ENCODE peak calls at places on chromosomes 4 and X, in nine cellular contexts. I is PC-9; S is cardiac muscle cell; C is WERI-Rb-1; L is CD8-positive, alpha-beta T cell; M is brain microvascular endothelial cell; A is astrocyte; R is neural progenitor cell; U is suprapubic skin. B is an unnamed sample. For H3K27me3, the result is how much of the 10 kb centered on the place peaks cover.

GRCh38 chr4:87356832-87357526 is 34.0 kb downstream of the HSD17B11 start:
- DNase-seq in I (no peak), S (no peak), C (no peak), L (no peak), M (no peak), A (no peak), R (no peak), U (no peak), B (no peak)

GRCh38 chr4:182969651-182970279 is 52.6 kb upstream of the DCTD start:
- DNase-seq in I (no peak), S (no peak), C (no peak), L (no peak), M (no peak), A (no peak), R (no peak), U (no peak), B (no peak)

GRCh38 chr4:115920637-115921036 is 807.2 kb upstream of the NDST4 start:
- DNase-seq in I (no peak), S (no peak), C (no peak), L (no peak), M (no peak), A (no peak), R (no peak), U (no peak), B (no peak)

GRCh38 chr4:153087671-153088194 is 116.5 kb upstream of the TRIM2 start:
- DNase-seq in I (no peak), S (no peak), C (no peak), L (no peak), M (no peak), A (no peak), R (no peak), U (no peak), B (no peak)

GRCh38 chr4:121053601-121054143 is 18.7 kb downstream of the NDNF start:
- DNase-seq in I (no peak), S (no peak), C (no peak), L (no peak), M (peak), A (peak), R (no peak), U (no peak), B (no peak)

GRCh38 chr4:52718123-52718522 is 33.1 kb downstream of the ERVMER34-1 start:
- DNase-seq in I (no peak), S (no peak), C (no peak), L (no peak), M (no peak), A (peak), R (no peak), U (no peak), B (no peak)

GRCh38 chr4:15963568-15963967 is 593 bp upstream of the FGFBP2 start:
- DNase-seq in I (no peak), S (no peak), C (no peak), L (peak), M (no peak), A (no peak), R (no peak), U (no peak), B (no peak)

GRCh38 chrX:132858018-132858417 is 100.4 kb downstream of the HS6ST2 start:
- DNase-seq in I (peak), S (no peak), C (no peak), L (no peak), M (peak), A (no peak), R (no peak), U (no peak), B (no peak)

GRCh38 chr4:20044502-20044911 is 207.2 kb upstream of the SLIT2 start:
- DNase-seq in I (no peak), S (no peak), C (no peak), L (no peak), M (no peak), A (peak), R (no peak), U (no peak), B (peak)

GRCh38 chr4:123114084-123114914 is 191.9 kb upstream of the NUDT6 start:
- DNase-seq in I (no peak), S (no peak), C (no peak), L (no peak), M (no peak), A (no peak), R (no peak), U (no peak), B (no peak)

GRCh38 chr4:123744664-123745290 is 348.2 kb downstream of the SPRY1 start:
- DNase-seq in I (peak), S (peak), C (no peak), L (no peak), M (no peak), A (peak), R (no peak), U (peak), B (no peak)

GRCh38 chrX:40140706-40141499 is 43.1 kb upstream of the BCOR start:
- DNase-seq in I (no peak), S (peak), C (no peak), L (no peak), M (no peak), A (peak), R (peak), U (peak), B (no peak)

GRCh38 chr4:168220893-168221292 is 97.7 kb downstream of the DDX60 start:
- DNase-seq in I (no peak), S (no peak), C (no peak), L (no peak), M (no peak), A (peak), R (no peak), U (no peak), B (no peak)

GRCh38 chrX:13816899-13817298 is at the start of gene GPM6B:
- DNase-seq in I (no peak), S (no peak), C (no peak), L (no peak), M (no peak), A (no peak), R (peak), U (no peak), B (no peak)

GRCh38 chrX:12956704-12957541 is 18.0 kb upstream of the TMSB4X start:
- DNase-seq in I (peak), S (no peak), C (no peak), L (peak), M (no peak), A (peak), R (no peak), U (no peak), B (no peak)

GRCh38 chr4:63717384-63717783 is 691.9 kb downstream of the TECRL start:
- DNase-seq in I (peak), S (peak), C (no peak), L (no peak), M (no peak), A (no peak), R (peak), U (no peak), B (no peak)

GRCh38 chr4:93029774-93030173 is 726.0 kb downstream of the GRID2 start:
- DNase-seq in I (no peak), S (no peak), C (no peak), L (no peak), M (no peak), A (no peak), R (no peak), U (no peak), B (no peak)

GRCh38 chrX:3806630-3807029 is 93.2 kb upstream of the PRKX start:
- DNase-seq in I (peak), S (no peak), C (no peak), L (no peak), M (no peak), A (no peak), R (no peak), U (no peak), B (no peak)

GRCh38 chr4:177051473-177052060 is 258.1 kb upstream of the NEIL3 start:
- DNase-seq in I (no peak), S (peak), C (peak), L (no peak), M (no peak), A (no peak), R (peak), U (no peak), B (no peak)

GRCh38 chr4:61561028-61561427 is 360.9 kb downstream of the ADGRL3 start:
- DNase-seq in I (no peak), S (no peak), C (no peak), L (no peak), M (no peak), A (no peak), R (no peak), U (no peak), B (no peak)

GRCh38 chr4:145679991-145680455 is at the start of gene C4orf51:
- DNase-seq in I (peak), S (peak), C (no peak), L (no peak), M (peak), A (peak), R (no peak), U (no peak), B (peak)

GRCh38 chr4:154743683-154744340 is at the start of gene LRAT:
- DNase-seq in I (peak), S (peak), C (peak), L (no peak), M (no peak), A (no peak), R (peak), U (no peak), B (no peak)

GRCh38 chr4:80243274-80244018 is 23.0 kb upstream of the FGF5 start:
- DNase-seq in I (no peak), S (peak), C (no peak), L (no peak), M (no peak), A (no peak), R (no peak), U (no peak), B (no peak)

GRCh38 chrX:7088968-7089615 is 58.4 kb upstream of the STS start:
- DNase-seq in I (no peak), S (peak), C (peak), L (peak), M (no peak), A (no peak), R (peak), U (no peak), B (no peak)

GRCh38 chr4:82852751-82853053 is 38.3 kb downstream of the SEC31A start:
- DNase-seq in I (no peak), S (no peak), C (peak), L (no peak), M (no peak), A (no peak), R (peak), U (no peak), B (no peak)

GRCh38 chr4:118281611-118282442 is 71.0 kb downstream of the PRSS12 start:
- DNase-seq in I (no peak), S (peak), C (peak), L (no peak), M (peak), A (peak), R (peak), U (no peak), B (no peak)

GRCh38 chr4:649751-650310 is 24.2 kb downstream of the ATP5ME start:
- DNase-seq in I (no peak), S (no peak), C (no peak), L (no peak), M (no peak), A (no peak), R (no peak), U (no peak), B (no peak)

GRCh38 chr4:650461-650860 is 23.6 kb downstream of the ATP5ME start:
- DNase-seq in I (no peak), S (no peak), C (no peak), L (no peak), M (no peak), A (no peak), R (no peak), U (no peak), B (no peak)

GRCh38 chr4:647481-647880 is 22.1 kb downstream of the PDE6B start:
- DNase-seq in I (no peak), S (no peak), C (peak), L (no peak), M (no peak), A (no peak), R (no peak), U (no peak), B (no peak)

GRCh38 chr4:649293-649625 is 23.9 kb downstream of the PDE6B start:
- DNase-seq in I (no peak), S (no peak), C (no peak), L (no peak), M (no peak), A (no peak), R (no peak), U (no peak), B (no peak)

GRCh38 chr4:648579-649292 is 23.4 kb downstream of the PDE6B start:
- DNase-seq in I (no peak), S (peak), C (peak), L (no peak), M (no peak), A (no peak), R (peak), U (no peak), B (no peak)
- TF ChIP-seq CTCF in I (no peak), S (no peak), C (peak), L (no peak), M (no peak), A (no peak), R (no peak), U (no peak), B (no peak)

GRCh38 chrX:11606408-11606807 is 59.3 kb downstream of the ARHGAP6 start:
- DNase-seq in I (no peak), S (no peak), C (no peak), L (no peak), M (no peak), A (no peak), R (no peak), U (no peak), B (no peak)
- H3K27me3 ChIP-seq in I (under half), S (under half), C (under half), L (under half), M (under half), A (under half), R (under half), U (under half), B (under half)

DNA sequence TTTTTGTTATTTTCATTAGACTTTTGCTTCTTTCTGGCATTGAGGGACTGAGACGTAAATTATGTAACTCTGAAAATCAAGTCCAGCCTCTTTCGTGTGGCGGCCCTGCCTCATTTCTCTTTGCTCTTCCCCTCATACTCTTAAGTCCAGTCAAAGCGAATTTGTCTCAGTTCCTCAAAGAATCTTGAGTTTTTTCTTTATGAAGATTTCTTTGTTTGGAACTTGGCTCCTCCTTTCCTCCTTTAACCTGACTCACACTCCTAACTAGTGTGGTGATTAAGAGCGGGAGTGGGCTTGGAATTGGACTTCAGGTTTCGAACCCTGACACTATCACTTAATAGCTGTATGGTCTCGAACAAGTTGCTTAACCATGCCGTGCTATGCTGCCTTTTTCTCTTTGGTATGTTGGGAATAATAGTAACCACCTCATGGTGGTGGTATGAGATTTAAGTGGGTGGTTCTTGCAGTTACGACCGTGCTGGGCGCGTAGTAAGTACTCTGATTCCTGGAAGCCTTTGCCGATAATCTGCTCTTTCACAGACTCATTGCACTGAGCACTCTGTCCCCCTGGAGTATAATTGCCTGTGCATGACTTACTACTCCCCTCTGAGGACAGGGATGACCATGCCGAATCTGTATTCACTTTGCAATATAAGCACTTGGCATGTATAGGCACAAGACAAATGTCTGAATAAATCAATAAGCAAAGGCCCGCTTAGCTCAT is 19.1 kb downstream of the FNIP2 start:
- DNase-seq in I (no peak), S (no peak), C (no peak), L (no peak), M (no peak), A (no peak), R (peak), U (no peak), B (no peak)
- H3K27ac ChIP-seq in I (no peak), S (peak), C (no peak), L (no peak), M (no peak), A (no peak), R (no peak), U (no peak), B (no peak)

DNA sequence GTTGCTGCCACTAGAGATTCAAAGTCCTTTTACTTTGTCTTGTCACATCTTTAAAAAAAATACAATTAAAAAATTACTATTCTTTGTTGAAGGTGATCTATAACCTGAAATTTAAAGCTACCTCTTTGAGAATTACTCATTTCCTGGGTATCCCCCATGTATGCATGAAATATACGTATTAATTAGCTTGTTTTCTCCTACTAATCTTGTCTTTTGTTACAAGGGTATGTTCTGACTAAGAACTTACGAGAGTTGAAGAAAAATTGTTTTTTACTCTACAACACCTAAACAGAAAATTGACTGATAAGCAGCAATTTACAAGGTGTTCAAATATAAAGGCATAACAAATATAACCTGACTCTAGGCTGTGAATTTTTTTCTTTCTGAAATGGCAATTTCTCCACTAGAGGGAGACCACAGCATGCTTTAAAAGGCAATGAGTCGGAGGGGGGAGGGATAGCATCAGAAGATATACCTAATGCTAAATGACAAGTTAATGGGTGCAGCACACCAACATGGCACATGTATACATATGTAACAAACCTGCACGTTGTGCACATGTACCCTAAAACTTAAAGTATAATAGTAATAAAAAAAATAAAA is 249.6 kb downstream of the OPHN1 start:
- DNase-seq in I (no peak), S (peak), C (peak), L (no peak), M (peak), A (no peak), R (peak), U (no peak), B (no peak)
- TF ChIP-seq CTCF in I (peak), S (peak), C (peak), L (no peak), M (peak), A (peak), R (peak), U (no peak), B (peak)

DNA sequence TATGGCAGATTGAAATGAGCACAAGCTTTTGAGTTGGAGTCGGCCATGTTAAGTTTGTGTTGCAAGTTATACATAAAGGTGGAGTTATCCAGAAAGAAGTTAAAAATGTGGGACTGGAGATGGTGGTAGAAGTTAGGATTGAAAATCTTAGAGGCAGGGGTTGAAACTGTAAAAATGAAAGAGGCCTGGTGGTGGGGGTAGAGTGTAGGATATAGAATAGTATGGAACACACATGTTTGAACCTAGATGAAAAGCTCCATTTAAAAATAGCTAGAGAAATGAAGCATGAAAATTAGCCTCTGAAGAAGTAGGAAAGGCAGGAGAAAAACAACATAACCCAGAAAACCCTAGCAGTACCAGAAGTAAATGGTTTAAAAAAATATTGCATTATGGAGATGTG is 131.8 kb upstream of the ENPEP start:
- DNase-seq in I (no peak), S (peak), C (no peak), L (no peak), M (peak), A (no peak), R (no peak), U (no peak), B (no peak)
- H3K27me3 ChIP-seq in I (under half), S (under half), C (under half), L (under half), M (under half), A (under half), R (under half), U (under half), B (under half)

GRCh38 chrX:9943420-9943819 is 23.7 kb upstream of the CLDN34 start:
- DNase-seq in I (no peak), S (no peak), C (no peak), L (no peak), M (no peak), A (no peak), R (no peak), U (no peak), B (no peak)

GRCh38 chrX:9947395-9947794 is 19.8 kb upstream of the CLDN34 start:
- DNase-seq in I (no peak), S (no peak), C (no peak), L (no peak), M (no peak), A (no peak), R (no peak), U (no peak), B (no peak)

GRCh38 chrX:9938516-9938915 is 28.6 kb upstream of the CLDN34 start:
- DNase-seq in I (no peak), S (no peak), C (no peak), L (no peak), M (no peak), A (no peak), R (no peak), U (no peak), B (no peak)

GRCh38 chrX:9940397-9940796 is 26.8 kb upstream of the CLDN34 start:
- DNase-seq in I (peak), S (no peak), C (no peak), L (no peak), M (peak), A (peak), R (no peak), U (no peak), B (peak)

DNA sequence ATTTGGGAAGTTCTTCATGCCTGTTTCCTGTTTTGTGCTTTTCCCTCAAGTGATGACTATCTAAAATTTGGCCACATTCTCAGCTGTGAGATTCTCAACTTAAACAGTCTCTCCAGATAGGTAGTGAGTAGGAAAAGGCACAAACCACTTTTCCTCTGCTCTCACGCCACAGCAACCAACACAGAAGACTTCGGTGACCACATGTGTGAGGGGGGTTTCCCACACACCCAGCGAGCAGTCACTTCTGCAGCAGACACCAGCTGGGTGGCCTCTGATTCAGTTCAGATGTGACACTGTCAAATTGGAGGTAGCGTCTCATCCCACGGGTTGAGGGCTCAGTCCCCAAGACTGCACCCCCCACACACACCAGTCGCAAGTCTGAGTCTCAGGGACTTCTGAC is 25.1 kb upstream of the CLDN34 start:
- DNase-seq in I (no peak), S (no peak), C (no peak), L (no peak), M (no peak), A (no peak), R (no peak), U (no peak), B (no peak)
- H3K27ac ChIP-seq in I (no peak), S (no peak), C (no peak), L (no peak), M (no peak), A (no peak), R (no peak), U (no peak), B (no peak)

GRCh38 chr4:184453402-184454160 is 20.8 kb downstream of the IRF2 start:
- DNase-seq in I (peak), S (peak), C (no peak), L (peak), M (peak), A (peak), R (peak), U (no peak), B (peak)
- TF ChIP-seq CTCF in I (no peak), S (no peak), C (no peak), L (no peak), M (no peak), A (no peak), R (no peak), U (no peak), B (no peak)

DNA sequence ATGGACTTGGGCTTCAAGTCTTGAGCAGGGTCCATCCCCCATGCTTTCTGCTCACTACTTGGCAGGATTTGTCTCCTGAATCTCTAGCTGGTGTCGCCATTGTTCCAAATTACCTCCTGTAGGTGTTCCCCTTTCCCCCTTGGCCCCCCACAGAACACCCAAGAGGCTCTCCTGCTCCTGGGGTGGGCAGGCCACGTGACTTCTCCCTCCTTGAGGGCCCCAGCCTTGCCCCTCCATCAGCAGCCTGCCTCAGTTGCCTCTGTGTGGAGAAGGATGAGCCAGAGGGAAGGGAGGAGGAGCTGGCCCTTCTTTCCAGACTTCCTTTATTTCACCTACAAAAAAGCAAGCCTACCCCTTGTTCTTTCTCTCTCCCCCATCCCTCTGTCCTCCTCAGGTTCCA is 1.8 kb downstream of the GPR78 start:
- DNase-seq in I (no peak), S (no peak), C (no peak), L (no peak), M (no peak), A (no peak), R (no peak), U (no peak), B (no peak)
- H3K27me3 ChIP-seq in I (under half), S (half or more), C (under half), L (under half), M (under half), A (half or more), R (half or more), U (half or more), B (under half)